ENCODE peak calls at places on chromosomes 12 and 14, in eight cellular contexts. One of them, this sample, is unnamed.

GRCh38 chr14:34359423-34360120 is 102.5 kb downstream of the SPTSSA start:
- DNase-seq in T-helper 9 cell: no peak
- DNase-seq in ELR: no peak
- DNase-seq in fibroblast of lung: no peak
- DNase-seq in WTC11: no peak
- DNase-seq in hypothalamus: no peak
- DNase-seq in activated B cell treated with CpG ODN at 0.5 μM for 24 hours: no peak
- DNase-seq in NCI-H460: no peak
- DNase-seq in this sample: no peak

GRCh38 chr12:63023926-63024325 is 89.0 kb upstream of the PPM1H start:
- DNase-seq in T-helper 9 cell: no peak
- DNase-seq in ELR: no peak
- DNase-seq in fibroblast of lung: no peak
- DNase-seq in WTC11: no peak
- DNase-seq in hypothalamus: no peak
- DNase-seq in activated B cell treated with CpG ODN at 0.5 μM for 24 hours: no peak
- DNase-seq in NCI-H460: no peak
- DNase-seq in this sample: no peak

GRCh38 chr12:9699898-9700605 is 30.5 kb downstream of the CLEC2D start:
- DNase-seq in T-helper 9 cell: no peak
- DNase-seq in ELR: peak
- DNase-seq in fibroblast of lung: no peak
- DNase-seq in WTC11: no peak
- DNase-seq in hypothalamus: no peak
- DNase-seq in activated B cell treated with CpG ODN at 0.5 μM for 24 hours: no peak
- DNase-seq in NCI-H460: no peak
- DNase-seq in this sample: no peak

GRCh38 chr14:44963775-44964380 is 1.9 kb downstream of the TOGARAM1 start:
- DNase-seq in T-helper 9 cell: no peak
- DNase-seq in ELR: peak
- DNase-seq in fibroblast of lung: peak
- DNase-seq in WTC11: no peak
- DNase-seq in hypothalamus: no peak
- DNase-seq in activated B cell treated with CpG ODN at 0.5 μM for 24 hours: no peak
- DNase-seq in NCI-H460: no peak
- DNase-seq in this sample: no peak

GRCh38 chr14:65356327-65356836 is 56.1 kb upstream of the FUT8 start:
- DNase-seq in T-helper 9 cell: no peak
- DNase-seq in ELR: peak
- DNase-seq in fibroblast of lung: peak
- DNase-seq in WTC11: no peak
- DNase-seq in hypothalamus: no peak
- DNase-seq in activated B cell treated with CpG ODN at 0.5 μM for 24 hours: no peak
- DNase-seq in NCI-H460: no peak
- DNase-seq in this sample: no peak

GRCh38 chr14:78345346-78345745 is 175.2 kb downstream of the NRXN3 start:
- DNase-seq in T-helper 9 cell: no peak
- DNase-seq in ELR: no peak
- DNase-seq in fibroblast of lung: no peak
- DNase-seq in WTC11: no peak
- DNase-seq in hypothalamus: no peak
- DNase-seq in activated B cell treated with CpG ODN at 0.5 μM for 24 hours: no peak
- DNase-seq in NCI-H460: no peak
- DNase-seq in this sample: no peak

GRCh38 chr12:6444704-6445688 is at the start of gene CD27:
- DNase-seq in T-helper 9 cell: no peak
- DNase-seq in ELR: no peak
- DNase-seq in fibroblast of lung: no peak
- DNase-seq in WTC11: peak
- DNase-seq in hypothalamus: no peak
- DNase-seq in activated B cell treated with CpG ODN at 0.5 μM for 24 hours: no peak
- DNase-seq in NCI-H460: no peak
- DNase-seq in this sample: peak

GRCh38 chr12:123351349-123351748 is 13.3 kb downstream of the SBNO1 start:
- DNase-seq in T-helper 9 cell: no peak
- DNase-seq in ELR: no peak
- DNase-seq in fibroblast of lung: no peak
- DNase-seq in WTC11: no peak
- DNase-seq in hypothalamus: no peak
- DNase-seq in activated B cell treated with CpG ODN at 0.5 μM for 24 hours: no peak
- DNase-seq in NCI-H460: no peak
- DNase-seq in this sample: no peak

GRCh38 chr14:101823511-101824120 is 62.1 kb downstream of the PPP2R5C start:
- DNase-seq in T-helper 9 cell: peak
- DNase-seq in ELR: peak
- DNase-seq in fibroblast of lung: peak
- DNase-seq in WTC11: no peak
- DNase-seq in hypothalamus: no peak
- DNase-seq in activated B cell treated with CpG ODN at 0.5 μM for 24 hours: no peak
- DNase-seq in NCI-H460: no peak
- DNase-seq in this sample: no peak

GRCh38 chr12:17304503-17305347 is 698.8 kb upstream of the LMO3 start:
- DNase-seq in T-helper 9 cell: no peak
- DNase-seq in ELR: peak
- DNase-seq in fibroblast of lung: peak
- DNase-seq in WTC11: no peak
- DNase-seq in hypothalamus: no peak
- DNase-seq in activated B cell treated with CpG ODN at 0.5 μM for 24 hours: no peak
- DNase-seq in NCI-H460: no peak
- DNase-seq in this sample: no peak

GRCh38 chr14:103023881-103024473 is 33.4 kb downstream of the CDC42BPB start:
- DNase-seq in T-helper 9 cell: no peak
- DNase-seq in ELR: peak
- DNase-seq in fibroblast of lung: peak
- DNase-seq in WTC11: no peak
- DNase-seq in hypothalamus: no peak
- DNase-seq in activated B cell treated with CpG ODN at 0.5 μM for 24 hours: no peak
- DNase-seq in NCI-H460: no peak
- DNase-seq in this sample: no peak

GRCh38 chr12:54193437-54193836 is 4.7 kb upstream of the SMUG1 start:
- DNase-seq in T-helper 9 cell: no peak
- DNase-seq in ELR: no peak
- DNase-seq in fibroblast of lung: no peak
- DNase-seq in WTC11: no peak
- DNase-seq in hypothalamus: no peak
- DNase-seq in activated B cell treated with CpG ODN at 0.5 μM for 24 hours: no peak
- DNase-seq in NCI-H460: no peak
- DNase-seq in this sample: no peak

GRCh38 chr12:116497051-116497529 is 62.1 kb upstream of the MAP1LC3B2 start:
- DNase-seq in T-helper 9 cell: no peak
- DNase-seq in ELR: no peak
- DNase-seq in fibroblast of lung: no peak
- DNase-seq in WTC11: no peak
- DNase-seq in hypothalamus: no peak
- DNase-seq in activated B cell treated with CpG ODN at 0.5 μM for 24 hours: no peak
- DNase-seq in NCI-H460: no peak
- DNase-seq in this sample: no peak

GRCh38 chr14:49586673-49587460 is 687 bp upstream of the RPS29 start:
- DNase-seq in T-helper 9 cell: peak
- DNase-seq in ELR: peak
- DNase-seq in fibroblast of lung: peak
- DNase-seq in WTC11: peak
- DNase-seq in hypothalamus: no peak
- DNase-seq in activated B cell treated with CpG ODN at 0.5 μM for 24 hours: no peak
- DNase-seq in NCI-H460: peak
- DNase-seq in this sample: peak

GRCh38 chr12:107359382-107359781 is 266.0 kb upstream of the CRY1 start:
- DNase-seq in T-helper 9 cell: no peak
- DNase-seq in ELR: peak
- DNase-seq in fibroblast of lung: peak
- DNase-seq in WTC11: no peak
- DNase-seq in hypothalamus: no peak
- DNase-seq in activated B cell treated with CpG ODN at 0.5 μM for 24 hours: no peak
- DNase-seq in NCI-H460: no peak
- DNase-seq in this sample: no peak

GRCh38 chr14:94638330-94638729 is 26.1 kb downstream of the SERPINA3 start:
- DNase-seq in T-helper 9 cell: no peak
- DNase-seq in ELR: no peak
- DNase-seq in fibroblast of lung: peak
- DNase-seq in WTC11: no peak
- DNase-seq in hypothalamus: no peak
- DNase-seq in activated B cell treated with CpG ODN at 0.5 μM for 24 hours: no peak
- DNase-seq in NCI-H460: no peak
- DNase-seq in this sample: no peak

GRCh38 chr12:66048843-66049537 is 81.6 kb downstream of the LLPH start:
- DNase-seq in T-helper 9 cell: no peak
- DNase-seq in ELR: peak
- DNase-seq in fibroblast of lung: no peak
- DNase-seq in WTC11: no peak
- DNase-seq in hypothalamus: no peak
- DNase-seq in activated B cell treated with CpG ODN at 0.5 μM for 24 hours: no peak
- DNase-seq in NCI-H460: peak
- DNase-seq in this sample: no peak

GRCh38 chr12:51077930-51078329 is 5.5 kb downstream of the CSRNP2 start:
- DNase-seq in T-helper 9 cell: no peak
- DNase-seq in ELR: no peak
- DNase-seq in fibroblast of lung: peak
- DNase-seq in WTC11: no peak
- DNase-seq in hypothalamus: no peak
- DNase-seq in activated B cell treated with CpG ODN at 0.5 μM for 24 hours: no peak
- DNase-seq in NCI-H460: no peak
- DNase-seq in this sample: no peak

GRCh38 chr12:16891673-16892072 is 285.7 kb upstream of the LMO3 start:
- DNase-seq in T-helper 9 cell: no peak
- DNase-seq in ELR: no peak
- DNase-seq in fibroblast of lung: no peak
- DNase-seq in WTC11: no peak
- DNase-seq in hypothalamus: no peak
- DNase-seq in activated B cell treated with CpG ODN at 0.5 μM for 24 hours: no peak
- DNase-seq in NCI-H460: no peak
- DNase-seq in this sample: no peak

GRCh38 chr12:9064201-9064814 is 51.4 kb downstream of the A2M start:
- DNase-seq in T-helper 9 cell: no peak
- DNase-seq in ELR: peak
- DNase-seq in fibroblast of lung: peak
- DNase-seq in WTC11: peak
- DNase-seq in hypothalamus: peak
- DNase-seq in activated B cell treated with CpG ODN at 0.5 μM for 24 hours: peak
- DNase-seq in NCI-H460: peak
- DNase-seq in this sample: peak

GRCh38 chr12:116113398-116114130 is 163.9 kb downstream of the MED13L start:
- DNase-seq in T-helper 9 cell: no peak
- DNase-seq in ELR: no peak
- DNase-seq in fibroblast of lung: no peak
- DNase-seq in WTC11: no peak
- DNase-seq in hypothalamus: no peak
- DNase-seq in activated B cell treated with CpG ODN at 0.5 μM for 24 hours: no peak
- DNase-seq in NCI-H460: no peak
- DNase-seq in this sample: no peak

GRCh38 chr12:47214771-47215170 is 135.0 kb upstream of the AMIGO2 start:
- DNase-seq in T-helper 9 cell: no peak
- DNase-seq in ELR: no peak
- DNase-seq in fibroblast of lung: no peak
- DNase-seq in WTC11: no peak
- DNase-seq in hypothalamus: no peak
- DNase-seq in activated B cell treated with CpG ODN at 0.5 μM for 24 hours: no peak
- DNase-seq in NCI-H460: no peak
- DNase-seq in this sample: peak

GRCh38 chr12:49910331-49911212 is 6.9 kb upstream of the FAIM2 start:
- DNase-seq in T-helper 9 cell: no peak
- DNase-seq in ELR: no peak
- DNase-seq in fibroblast of lung: no peak
- DNase-seq in WTC11: no peak
- DNase-seq in hypothalamus: no peak
- DNase-seq in activated B cell treated with CpG ODN at 0.5 μM for 24 hours: no peak
- DNase-seq in NCI-H460: no peak
- DNase-seq in this sample: no peak

GRCh38 chr14:24160499-24160849 is 591 bp upstream of the IRF9 start:
- DNase-seq in T-helper 9 cell: no peak
- DNase-seq in ELR: no peak
- DNase-seq in fibroblast of lung: no peak
- DNase-seq in WTC11: no peak
- DNase-seq in hypothalamus: no peak
- DNase-seq in activated B cell treated with CpG ODN at 0.5 μM for 24 hours: no peak
- DNase-seq in NCI-H460: no peak
- DNase-seq in this sample: no peak

GRCh38 chr12:48183091-48183875 is at the start of gene CCDC184:
- DNase-seq in T-helper 9 cell: peak
- DNase-seq in ELR: peak
- DNase-seq in fibroblast of lung: peak
- DNase-seq in WTC11: peak
- DNase-seq in hypothalamus: peak
- DNase-seq in activated B cell treated with CpG ODN at 0.5 μM for 24 hours: peak
- DNase-seq in NCI-H460: peak
- DNase-seq in this sample: peak

GRCh38 chr12:127306604-127307215 is 960.3 kb upstream of the TMEM132C start:
- DNase-seq in T-helper 9 cell: no peak
- DNase-seq in ELR: peak
- DNase-seq in fibroblast of lung: peak
- DNase-seq in WTC11: no peak
- DNase-seq in hypothalamus: no peak
- DNase-seq in activated B cell treated with CpG ODN at 0.5 μM for 24 hours: no peak
- DNase-seq in NCI-H460: no peak
- DNase-seq in this sample: no peak

GRCh38 chr14:90405755-90406154 is 8.9 kb downstream of the CALM1 start:
- DNase-seq in T-helper 9 cell: no peak
- DNase-seq in ELR: no peak
- DNase-seq in fibroblast of lung: no peak
- DNase-seq in WTC11: no peak
- DNase-seq in hypothalamus: no peak
- DNase-seq in activated B cell treated with CpG ODN at 0.5 μM for 24 hours: no peak
- DNase-seq in NCI-H460: no peak
- DNase-seq in this sample: no peak

GRCh38 chr14:91216731-91217226 is 27.7 kb downstream of the GPR68 start:
- DNase-seq in T-helper 9 cell: no peak
- DNase-seq in ELR: no peak
- DNase-seq in fibroblast of lung: no peak
- DNase-seq in WTC11: no peak
- DNase-seq in hypothalamus: no peak
- DNase-seq in activated B cell treated with CpG ODN at 0.5 μM for 24 hours: no peak
- DNase-seq in NCI-H460: no peak
- DNase-seq in this sample: no peak

This sample was measured in T-helper 2 cell.